ENCODE peak calls at places on chromosomes 6 and 20, in four cellular contexts. P is GM10248, F is spleen, N is Caco-2. C is an unnamed sample.

GRCh38 chr6:95203153-95203754 is 374.1 kb upstream of the MANEA start:
- DNase-seq in P (peak; percentile 11), F (no peak), N (peak; percentile 31), C (peak; percentile 53)

GRCh38 chr6:134168580-134169223 is 116.3 kb upstream of the SLC2A12 start:
- DNase-seq in P (no peak), F (no peak), N (no peak), C (no peak)

GRCh38 chr6:3340891-3341290 is 82.1 kb downstream of the PSMG4 start:
- DNase-seq in P (no peak), F (no peak), N (no peak), C (no peak)

GRCh38 chr6:8029243-8029870 is 34.8 kb downstream of the BLOC1S5 start:
- DNase-seq in P (no peak), F (no peak), N (no peak), C (no peak)

GRCh38 chr6:41066867-41067304 is 5.3 kb downstream of the OARD1 start:
- DNase-seq in P (peak; percentile 30), F (no peak), N (peak; percentile 79), C (peak; percentile 77)

GRCh38 chr6:25640871-25641270 is 11.1 kb upstream of the SCGN start:
- DNase-seq in P (no peak), F (no peak), N (no peak), C (no peak)

GRCh38 chr6:10310826-10311225 is 104.0 kb downstream of the TFAP2A start:
- DNase-seq in P (no peak), F (no peak), N (no peak), C (no peak)

GRCh38 chr20:13008761-13009681 is at the start of gene SPTLC3:
- DNase-seq in P (no peak), F (no peak), N (peak; percentile 80), C (peak; percentile 40)

GRCh38 chr20:50284811-50285375 is 94.3 kb downstream of the CEBPB start:
- DNase-seq in P (no peak), F (no peak), N (no peak), C (no peak)

GRCh38 chr20:542777-543368 is 717 bp downstream of the CSNK2A1 start:
- DNase-seq in P (peak; percentile 57), F (peak; percentile 88), N (peak; percentile 35), C (peak; percentile 47)

GRCh38 chr6:54060286-54060685 is 51.0 kb upstream of the MLIP start:
- DNase-seq in P (no peak), F (no peak), N (no peak), C (no peak)

GRCh38 chr20:62473717-62474584 is 1.8 kb downstream of the GATA5 start:
- DNase-seq in P (no peak), F (no peak), N (no peak), C (no peak)

GRCh38 chr20:25297141-25297905 is 49.4 kb downstream of the PYGB start:
- DNase-seq in P (peak; percentile 78), F (no peak), N (no peak), C (no peak)

GRCh38 chr6:43193929-43194328 is 11.9 kb downstream of the CUL9 start:
- DNase-seq in P (no peak), F (no peak), N (no peak), C (no peak)

GRCh38 chr6:30450908-30451818 is 38.1 kb upstream of the HLA-E start:
- DNase-seq in P (peak; percentile 63), F (peak; percentile 85), N (no peak), C (peak; percentile 67)

GRCh38 chr20:5970381-5970780 is 19.9 kb downstream of the MCM8 start:
- DNase-seq in P (no peak), F (no peak), N (no peak), C (no peak)

GRCh38 chr6:87944541-87944954 is 103.1 kb upstream of the SPACA1 start:
- DNase-seq in P (no peak), F (no peak), N (peak; percentile 35), C (no peak)

GRCh38 chr6:32432050-32432450 is 7.6 kb upstream of the HLA-DRA start:
- DNase-seq in P (peak; percentile 29), F (no peak), N (no peak), C (no peak)

GRCh38 chr6:4441981-4442434 is 306.6 kb upstream of the ECI2 start:
- DNase-seq in P (no peak), F (no peak), N (no peak), C (no peak)

GRCh38 chr20:13344671-13345070 is 123.6 kb downstream of the ISM1 start:
- DNase-seq in P (no peak), F (no peak), N (no peak), C (no peak)

GRCh38 chr6:2819891-2820814 is 21.5 kb downstream of the SERPINB1 start:
- DNase-seq in P (no peak), F (no peak), N (no peak), C (no peak)

GRCh38 chr20:48632017-48632824 is 195.6 kb downstream of the PREX1 start:
- DNase-seq in P (no peak), F (peak; percentile 63), N (no peak), C (no peak)

GRCh38 chr6:36235309-36235708 is 34.6 kb upstream of the PNPLA1 start:
- DNase-seq in P (no peak), F (no peak), N (no peak), C (no peak)

GRCh38 chr6:3140201-3140600 is 17.1 kb downstream of the TUBB2A start:
- DNase-seq in P (no peak), F (no peak), N (no peak), C (no peak)

GRCh38 chr20:62660216-62660615 is 17.9 kb downstream of the SLCO4A1 start:
- DNase-seq in P (no peak), F (no peak), N (no peak), C (no peak)

DNA sequence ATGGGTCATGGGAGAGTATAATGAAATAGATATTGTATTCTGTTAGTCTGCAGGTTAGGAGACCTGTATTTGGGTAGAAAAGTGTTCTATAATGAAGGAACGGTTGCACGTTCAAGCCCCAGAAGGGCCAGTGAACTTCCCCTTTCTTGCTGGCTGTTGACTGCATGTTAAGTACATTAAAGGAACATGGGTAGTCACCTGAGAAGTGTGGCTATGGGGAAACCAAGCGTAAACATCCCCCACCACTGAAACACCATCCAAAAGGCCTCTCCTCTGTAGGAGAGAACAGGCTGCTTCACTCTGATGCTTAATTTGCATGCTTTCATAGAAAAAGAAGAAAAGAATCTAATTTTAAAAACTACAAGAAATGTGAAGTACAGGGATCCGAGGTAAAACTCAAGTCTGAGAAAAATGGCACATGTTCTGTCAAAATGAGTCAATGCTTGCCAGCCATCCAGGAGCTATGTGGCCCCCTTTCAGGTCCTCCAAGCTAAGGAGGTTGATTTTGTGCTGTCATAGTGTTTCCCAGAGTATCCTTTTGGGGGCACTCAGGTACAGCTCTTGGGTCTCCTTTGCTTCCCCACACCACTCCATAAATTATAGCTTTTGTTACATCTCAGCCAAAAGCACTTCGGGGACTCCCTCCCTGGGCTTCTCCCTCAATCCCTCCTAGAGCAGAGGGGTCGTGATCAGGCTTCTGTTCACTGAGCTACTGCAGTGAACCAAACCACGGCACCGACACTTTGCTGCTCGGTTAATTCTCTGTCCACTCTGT is 283.7 kb upstream of the AGPAT4 start:
- DNase-seq in P (no peak), F (no peak), N (no peak), C (no peak)
- TF ChIP-seq CTCF in P (no peak), F (no peak), N (no peak), C (no peak)

GRCh38 chr20:43514062-43514971 is 6.8 kb downstream of the L3MBTL1 start:
- DNase-seq in P (peak; percentile 97), F (peak; percentile 97), N (peak; percentile 96), C (peak; percentile 98)
- TF ChIP-seq CTCF in P (peak; percentile 22), F (peak; percentile 42), N (no peak), C (no peak)

DNA sequence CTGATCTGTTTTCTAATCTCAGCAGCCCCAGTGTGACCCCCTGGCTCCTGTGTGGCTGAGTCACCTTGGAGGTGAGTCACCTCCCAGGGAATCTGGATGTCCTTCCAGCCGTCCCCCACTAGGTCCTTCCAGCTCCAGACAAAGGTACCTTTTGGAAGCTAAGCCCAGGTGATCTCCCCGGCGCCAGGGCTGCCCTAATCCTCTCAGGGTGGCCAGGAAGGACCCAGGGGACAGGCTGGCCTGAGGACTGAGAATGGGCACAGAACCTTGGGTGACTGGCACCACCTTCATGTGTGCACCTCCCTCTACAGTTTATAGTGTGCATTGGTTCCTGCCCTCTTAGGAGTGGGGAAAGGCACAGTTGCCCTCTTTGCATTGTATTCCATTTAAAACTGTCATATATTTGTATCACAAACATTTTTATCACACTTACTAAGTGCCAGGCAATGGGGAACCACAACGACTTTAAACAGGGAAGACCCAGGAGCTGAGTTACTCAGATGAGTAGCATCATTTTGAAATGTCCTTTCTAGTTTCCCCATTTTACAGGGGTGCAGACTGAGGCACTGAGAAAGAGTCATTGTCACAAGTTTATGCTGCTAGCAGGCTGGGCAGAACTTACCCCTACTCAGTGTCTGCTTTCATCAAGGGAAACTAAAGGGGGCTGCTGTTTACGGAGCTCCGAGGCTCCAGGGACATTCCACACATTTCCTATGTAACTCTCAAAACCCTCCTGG is 2.6 kb upstream of the BPIFB4 start:
- DNase-seq in P (no peak), F (peak; percentile 45), N (no peak), C (peak; percentile 26)
- TF ChIP-seq CTCF in P (peak; percentile 4), F (peak; percentile 35), N (no peak), C (peak; percentile 27)

GRCh38 chr20:46715292-46715756 is 5.9 kb downstream of the SLC2A10 start:
- DNase-seq in P (no peak), F (no peak), N (peak; percentile 68), C (no peak)
- TF ChIP-seq CTCF in P (no peak), F (no peak), N (peak; percentile 11), C (no peak)

GRCh38 chr6:70957284-70957617 is 391 bp upstream of the B3GAT2 start:
- DNase-seq in P (no peak), F (no peak), N (no peak), C (no peak)

GRCh38 chr6:70956451-70957283 is at the start of gene B3GAT2:
- DNase-seq in P (peak; percentile 20), F (peak; percentile 80), N (no peak), C (peak; percentile 5)

GRCh38 chr6:70955441-70956190 is 1.2 kb downstream of the B3GAT2 start:
- DNase-seq in P (peak; percentile 85), F (peak; percentile 96), N (peak; percentile 91), C (peak; percentile 92)

GRCh38 chr6:70954750-70955149 is 2.1 kb downstream of the B3GAT2 start:
- DNase-seq in P (peak; percentile 10), F (no peak), N (no peak), C (no peak)

DNA sequence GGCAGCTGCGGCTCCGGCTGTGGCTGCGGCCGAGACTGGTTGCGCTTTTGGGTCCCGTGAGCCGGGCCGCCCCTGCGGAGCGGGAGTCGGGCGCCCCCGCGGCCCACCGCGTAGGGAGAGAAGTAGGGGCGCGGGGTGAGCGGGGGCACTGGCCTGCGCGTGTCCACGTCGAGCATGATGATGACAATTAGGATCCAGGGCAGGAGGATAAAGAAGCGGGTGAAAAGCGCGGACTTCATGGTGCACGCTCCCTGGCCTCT is 739 bp downstream of the B3GAT2 start:
- DNase-seq in P (peak; percentile 13), F (no peak), N (no peak), C (no peak)
- TF ChIP-seq CTCF in P (no peak), F (no peak), N (no peak), C (peak; percentile 59)

C was measured in activated CD8-positive, alpha-beta T cell treated with anti-CD3 and anti-CD28 coated beads for 36 hours.